ENCODE peak calls at places on chromosomes 6 and 20, in five cellular contexts. X is CD8-positive, alpha-beta T cell; Q is left lung; V is fibroblast of lung; A is endodermal cell. U is an unnamed sample.
A peak's percentile ranks its signal among the peaks of the same experiment; 100 is the strongest.

GRCh38 chr6:14506656-14507242 is 389.2 kb downstream of the CD83 start:
- DNase-seq in X (no peak), Q (no peak), V (no peak), A (no peak), U (peak; percentile 4)

GRCh38 chr6:15595461-15596173 is 67.2 kb downstream of the DTNBP1 start:
- DNase-seq in X (no peak), Q (peak; percentile 38), V (peak; percentile 13), A (no peak), U (no peak)

GRCh38 chr20:2748551-2749342 is 51.7 kb downstream of the CPXM1 start:
- DNase-seq in X (peak; percentile 9), Q (no peak), V (no peak), A (peak; percentile 82), U (no peak)

GRCh38 chr20:49916146-49917002 is 1.0 kb upstream of the SPATA2 start:
- DNase-seq in X (no peak), Q (no peak), V (peak; percentile 32), A (peak; percentile 68), U (no peak)

GRCh38 chr20:40532103-40532502 is 156.9 kb downstream of the MAFB start:
- DNase-seq in X (no peak), Q (no peak), V (no peak), A (peak; percentile 82), U (no peak)

GRCh38 chr6:89494131-89494793 is 61.3 kb downstream of the ANKRD6 start:
- DNase-seq in X (no peak), Q (no peak), V (no peak), A (peak; percentile 78), U (no peak)

GRCh38 chr6:40347571-40348011 is 239.6 kb downstream of the LRFN2 start:
- DNase-seq in X (no peak), Q (no peak), V (no peak), A (peak; percentile 81), U (no peak)

GRCh38 chr20:62584671-62585512 is 57.4 kb upstream of the SLCO4A1 start:
- DNase-seq in X (no peak), Q (no peak), V (no peak), A (no peak), U (no peak)

GRCh38 chr20:63321148-63321831 is 28.3 kb downstream of the COL20A1 start:
- DNase-seq in X (no peak), Q (no peak), V (peak; percentile 37), A (no peak), U (no peak)

GRCh38 chr6:6695711-6696048 is 107.2 kb downstream of the LY86 start:
- DNase-seq in X (no peak), Q (no peak), V (no peak), A (no peak), U (no peak)

GRCh38 chr20:63567382-63568169 is 6.5 kb downstream of the HELZ2 start:
- DNase-seq in X (peak; percentile 62), Q (peak; percentile 81), V (no peak), A (no peak), U (peak; percentile 37)

GRCh38 chr6:113980937-113981554 is 10.1 kb upstream of the HDAC2 start:
- DNase-seq in X (no peak), Q (no peak), V (peak; percentile 38), A (peak; percentile 75), U (no peak)

GRCh38 chr6:144896296-144896695 is 611.2 kb downstream of the UTRN start:
- DNase-seq in X (no peak), Q (no peak), V (no peak), A (no peak), U (no peak)

GRCh38 chr20:24970743-24971142 is 21.7 kb downstream of the CST7 start:
- DNase-seq in X (no peak), Q (no peak), V (no peak), A (peak; percentile 17), U (no peak)

GRCh38 chr6:148760568-148761531 is 14.0 kb downstream of the UST start:
- DNase-seq in X (peak; percentile 52), Q (peak; percentile 61), V (peak; percentile 92), A (peak; percentile 89), U (peak; percentile 17)

GRCh38 chr6:111211411-111212030 is 124.2 kb downstream of the SLC16A10 start:
- DNase-seq in X (no peak), Q (no peak), V (no peak), A (peak; percentile 51), U (no peak)

GRCh38 chr6:18309046-18309445 is 44.7 kb upstream of the DEK start:
- DNase-seq in X (no peak), Q (no peak), V (no peak), A (no peak), U (no peak)
- H3K27ac ChIP-seq in X (no peak overlapping the region), Q (no peak overlapping the region), V (peak overlapping the region; percentile 38), A (no peak overlapping the region), U (no peak overlapping the region)

GRCh38 chr20:51935003-51935358 is 132.7 kb upstream of the SALL4 start:
- DNase-seq in X (no peak), Q (no peak), V (no peak), A (no peak), U (no peak)
- H3K9me3 ChIP-seq in X (no peaks in the 10 kb centered on the region), Q (no peaks in the 10 kb centered on the region), V (no peaks in the 10 kb centered on the region), A (no peaks in the 10 kb centered on the region), U (no peaks in the 10 kb centered on the region)

GRCh38 chr6:28266962-28267694 is at the start of gene ZSCAN26:
- DNase-seq in X (peak; percentile 88), Q (peak; percentile 85), V (peak; percentile 89), A (peak; percentile 97), U (peak; percentile 86)

GRCh38 chr6:28264834-28265401 is 2.0 kb upstream of the ZSCAN26 start:
- DNase-seq in X (no peak), Q (no peak), V (no peak), A (no peak), U (no peak)

GRCh38 chr6:28263946-28264345 is 3.0 kb upstream of the ZSCAN26 start:
- DNase-seq in X (no peak), Q (no peak), V (no peak), A (no peak), U (no peak)

GRCh38 chr6:28267695-28268059 is 734 bp downstream of the ZSCAN26 start:
- DNase-seq in X (no peak), Q (no peak), V (no peak), A (no peak), U (no peak)

GRCh38 chr6:28266563-28266961 is 381 bp upstream of the ZSCAN26 start:
- DNase-seq in X (no peak), Q (no peak), V (no peak), A (no peak), U (no peak)
- H3K27ac ChIP-seq in X (peak overlapping the region; percentile 77), Q (peak overlapping the region; percentile 84), V (peak overlapping the region; percentile 44), A (no peak overlapping the region), U (peak overlapping the region; percentile 80)

GRCh38 chr20:59611286-59611685 is 6.9 kb downstream of the PHACTR3 start:
- DNase-seq in X (no peak), Q (no peak), V (no peak), A (no peak), U (no peak)
- H3K9me3 ChIP-seq in X (no peaks in the 10 kb centered on the region), Q (no peaks in the 10 kb centered on the region), V (no peaks in the 10 kb centered on the region), A (peaks cover 8% of the 10 kb centered on the region), U (no peaks in the 10 kb centered on the region)